ENCODE peak calls at places on chromosome 2, in four cellular contexts. O is COR-L47, A is H4, I is T-helper 1 cell. G is an unnamed sample.

GRCh38 chr2:150409196-150409595 is 78.3 kb downstream of the RND3 start:
- DNase-seq in O (no peak), A (no peak), I (no peak), G (no peak)

GRCh38 chr2:105487142-105488069 is 88.6 kb upstream of the FHL2 start:
- DNase-seq in O (no peak), A (peak), I (no peak), G (peak)

GRCh38 chr2:219454217-219454616 is 19.6 kb downstream of the SPEG start:
- DNase-seq in O (no peak), A (peak), I (no peak), G (peak)

GRCh38 chr2:69428981-69429380 is 8.3 kb downstream of the NFU1 start:
- DNase-seq in O (no peak), A (no peak), I (no peak), G (no peak)

GRCh38 chr2:73886357-73886756 is 6.5 kb upstream of the ACTG2 start:
- DNase-seq in O (no peak), A (no peak), I (no peak), G (no peak)

GRCh38 chr2:8669157-8669852 is 12.6 kb upstream of the ID2 start:
- DNase-seq in O (no peak), A (no peak), I (no peak), G (no peak)

GRCh38 chr2:222903234-222904220 is 42.7 kb downstream of the ACSL3 start:
- DNase-seq in O (peak), A (peak), I (no peak), G (peak)

GRCh38 chr2:178163395-178163794 is 30.9 kb upstream of the OSBPL6 start:
- DNase-seq in O (no peak), A (no peak), I (no peak), G (peak)

GRCh38 chr2:68767031-68767961 is 32.7 kb downstream of the ARHGAP25 start:
- DNase-seq in O (no peak), A (no peak), I (peak), G (no peak)

GRCh38 chr2:101972621-101973434 is 18.9 kb upstream of the IL1R2 start:
- DNase-seq in O (no peak), A (no peak), I (no peak), G (peak)

GRCh38 chr2:148338544-148338943 is 306.0 kb upstream of the EPC2 start:
- DNase-seq in O (no peak), A (no peak), I (no peak), G (peak)

GRCh38 chr2:175373001-175373727 is 191.7 kb upstream of the ATP5MC3 start:
- DNase-seq in O (no peak), A (peak), I (no peak), G (peak)

GRCh38 chr2:172667926-172668325 is 67.7 kb upstream of the RAPGEF4 start:
- DNase-seq in O (no peak), A (no peak), I (no peak), G (no peak)

GRCh38 chr2:150876201-150877085 is 385.2 kb downstream of the RBM43 start:
- DNase-seq in O (no peak), A (no peak), I (no peak), G (no peak)

GRCh38 chr2:16320716-16321115 is 344.9 kb downstream of the CYRIA start:
- DNase-seq in O (peak), A (no peak), I (no peak), G (no peak)

GRCh38 chr2:237432484-237433092 is 18.6 kb upstream of the COL6A3 start:
- DNase-seq in O (no peak), A (peak), I (peak), G (peak)

GRCh38 chr2:229586746-229587705 is 127.3 kb downstream of the DNER start:
- DNase-seq in O (peak), A (peak), I (no peak), G (peak)

GRCh38 chr2:240355001-240355891 is 80.2 kb upstream of the GPC1 start:
- DNase-seq in O (no peak), A (no peak), I (no peak), G (no peak)

GRCh38 chr2:177808984-177809809 is 263.4 kb downstream of the PDE11A start:
- DNase-seq in O (no peak), A (no peak), I (no peak), G (no peak)

GRCh38 chr2:36355157-36355889 is at the start of gene CRIM1:
- DNase-seq in O (no peak), A (peak), I (peak), G (peak)

GRCh38 chr2:230650585-230651137 is 62.0 kb upstream of the CAB39 start:
- DNase-seq in O (no peak), A (no peak), I (no peak), G (peak)

GRCh38 chr2:27485496-27485895 is 4.0 kb downstream of the IFT172 start:
- DNase-seq in O (no peak), A (no peak), I (no peak), G (no peak)

GRCh38 chr2:9057939-9058761 is 54.7 kb upstream of the MBOAT2 start:
- DNase-seq in O (no peak), A (peak), I (no peak), G (peak)

GRCh38 chr2:168495524-168495923 is 39.5 kb downstream of the CERS6 start:
- DNase-seq in O (no peak), A (no peak), I (no peak), G (no peak)